ENCODE peak calls at places on chromosomes 13 and 19, in six cellular contexts. F is tibial artery, V is dorsolateral prefrontal cortex, G is bronchial epithelial cell, N is esophagus muscularis mucosa, B is omental fat pad. E is an unnamed sample.

GRCh38 chr13:105139380-105140285 is 1395.8 kb downstream of the EFNB2 start:
- DNase-seq in G (peak; percentile 3), F (peak; percentile 65), B (no peak), V (peak; percentile 63), N (no peak), E (no peak)

GRCh38 chr19:44278181-44278690 is 18.6 kb downstream of the ZNF233 start:
- DNase-seq in G (peak; percentile 80), N (no peak), F (no peak), V (no peak), B (no peak), E (no peak)

GRCh38 chr19:35216833-35217707 is 11.5 kb downstream of the FAM187B start:
- DNase-seq in F (no peak), N (no peak), V (no peak), B (no peak), G (peak; percentile 5), E (no peak)

GRCh38 chr13:68066879-68067513 is 836.9 kb upstream of the PCDH9 start:
- DNase-seq in B (no peak), V (no peak), G (no peak), F (no peak), N (no peak), E (no peak)

GRCh38 chr13:35785563-35786327 is 309.3 kb upstream of the MAB21L1 start:
- DNase-seq in F (no peak), V (no peak), B (no peak), N (no peak), G (no peak), E (no peak)

GRCh38 chr13:20305587-20305986 is 73.5 kb upstream of the GJB6 start:
- DNase-seq in V (no peak), G (no peak), N (no peak), F (no peak), B (no peak), E (no peak)

GRCh38 chr13:59086147-59086546 is 1077.6 kb downstream of the DIAPH3 start:
- DNase-seq in F (no peak), G (peak; percentile 42), N (no peak), B (no peak), V (no peak), E (no peak)

GRCh38 chr19:50496189-50497029 is 14.6 kb downstream of the JOSD2 start:
- DNase-seq in V (peak; percentile 92), G (no peak), N (no peak), F (peak; percentile 62), B (no peak), E (no peak)

GRCh38 chr13:48562296-48563066 is 29.6 kb upstream of the RCBTB2 start:
- DNase-seq in B (no peak), N (peak; percentile 24), F (no peak), V (no peak), G (peak; percentile 62), E (no peak)

GRCh38 chr13:100611678-100612492 is 23.3 kb upstream of the GGACT start:
- DNase-seq in N (no peak), G (peak; percentile 77), B (no peak), F (no peak), V (no peak), E (no peak)

GRCh38 chr13:112057736-112058518 is 9.0 kb upstream of the SOX1 start:
- DNase-seq in F (no peak), N (no peak), B (no peak), G (no peak), V (no peak), E (peak; percentile 82)

GRCh38 chr19:38674388-38675133 is 27.1 kb downstream of the ACTN4 start:
- DNase-seq in G (peak; percentile 100), B (no peak), F (no peak), N (no peak), V (no peak), E (no peak)

GRCh38 chr19:11151181-11151580 is 4.4 kb downstream of the SPC24 start:
- DNase-seq in B (no peak), G (no peak), N (no peak), F (peak; percentile 83), V (no peak), E (no peak)

GRCh38 chr19:6216996-6217751 is 62.6 kb downstream of the MLLT1 start:
- DNase-seq in N (no peak), V (peak; percentile 40), B (no peak), F (peak; percentile 64), G (no peak), E (no peak)

GRCh38 chr13:99339736-99340392 is 32.7 kb upstream of the GPR183 start:
- DNase-seq in F (no peak), G (peak; percentile 22), N (peak; percentile 80), B (no peak), V (no peak), E (no peak)

GRCh38 chr13:27131906-27132305 is 39.7 kb downstream of the USP12 start:
- DNase-seq in G (peak; percentile 38), B (no peak), V (no peak), F (no peak), N (no peak), E (no peak)

GRCh38 chr13:45349438-45349837 is 8.5 kb upstream of the TPT1 start:
- DNase-seq in G (no peak), F (no peak), B (no peak), V (no peak), N (no peak), E (no peak)

GRCh38 chr13:42354246-42355117 is 82.5 kb downstream of the AKAP11 start:
- DNase-seq in F (no peak), B (no peak), N (peak; percentile 85), G (peak; percentile 74), V (no peak), E (no peak)

GRCh38 chr13:81929988-81930387 is 1589.1 kb upstream of the SPRY2 start:
- DNase-seq in N (no peak), B (no peak), V (no peak), F (no peak), G (peak; percentile 31), E (no peak)
- TF ChIP-seq CTCF in N (no peak), B (no peak), V (peak; percentile 47), F (peak; percentile 13), G (peak; percentile 49), E (peak; percentile 71)

DNA sequence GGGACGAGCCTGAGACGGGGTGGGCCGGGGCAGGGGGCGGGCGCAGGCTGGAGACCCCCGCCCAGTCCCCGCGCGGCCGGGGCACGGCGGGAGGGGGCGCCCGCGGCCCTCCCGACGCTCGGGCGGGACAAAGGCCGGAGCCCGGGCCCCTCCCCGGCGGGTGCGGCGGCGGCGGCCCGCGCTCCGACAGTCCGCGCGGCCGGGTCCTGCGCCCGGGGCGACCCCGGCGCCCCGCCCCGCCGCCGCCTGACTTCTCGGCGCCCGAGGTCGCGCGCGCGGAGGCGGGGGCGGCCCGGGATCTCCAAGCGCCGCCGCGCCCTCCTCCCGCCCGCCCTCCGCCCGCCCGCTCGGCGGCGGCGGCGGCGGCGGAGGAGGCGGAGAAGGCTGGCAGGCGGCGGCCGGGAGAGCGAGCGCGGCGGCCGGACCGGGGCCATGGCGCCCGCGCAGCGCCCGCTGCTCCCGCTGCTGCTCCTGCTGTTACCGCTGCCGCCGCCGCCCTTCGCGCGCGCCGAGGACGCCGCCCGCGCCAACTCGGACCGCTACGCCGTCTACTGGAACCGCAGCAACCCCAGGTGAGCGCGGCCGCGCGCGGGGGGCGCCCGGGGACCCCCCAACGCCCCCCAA is at the start of gene EFNA2:
- DNase-seq in F (no peak), B (no peak), V (no peak), N (no peak), G (no peak), E (no peak)
- TF ChIP-seq CTCF in F (no peak), B (no peak), V (no peak), N (no peak), G (no peak), E (no peak)

GRCh38 chr13:77820431-77821149 is 98.0 kb downstream of the EDNRB start:
- DNase-seq in N (no peak), V (no peak), G (no peak), F (no peak), B (no peak), E (no peak)
- TF ChIP-seq CTCF in N (no peak), V (no peak), G (no peak), F (no peak), B (no peak), E (no peak)

DNA sequence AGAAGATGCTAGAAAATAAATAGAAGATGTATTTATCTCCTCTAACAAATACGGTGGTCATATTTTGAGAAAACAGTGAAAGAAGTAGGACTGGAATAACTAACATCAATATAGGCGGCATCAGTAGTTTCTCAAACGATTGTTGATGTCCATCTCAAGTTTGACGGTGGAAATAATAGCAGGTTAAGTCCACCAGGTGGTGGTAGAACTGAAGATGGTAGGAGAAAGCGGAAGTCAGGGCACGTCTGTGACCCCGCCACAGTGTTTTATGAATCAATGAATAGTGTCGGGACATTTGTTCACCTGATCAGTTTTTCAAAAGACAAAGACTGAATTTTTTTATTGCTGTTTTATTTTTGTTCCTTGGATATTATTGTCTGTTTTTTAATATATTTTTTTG is 706.4 kb upstream of the SLC10A2 start:
- DNase-seq in G (no peak), F (no peak), B (no peak), N (no peak), V (no peak), E (no peak)
- TF ChIP-seq CTCF in G (no peak), F (no peak), B (no peak), N (no peak), V (no peak), E (peak; percentile 25)